ENCODE peak calls at places on chromosomes 7 and 10, in eight cellular contexts. One of them, this sample, is unnamed.

GRCh38 chr10:124339951-124340760 is 78.6 kb downstream of the OAT start:
- DNase-seq in heart left ventricle: no peak
- DNase-seq in endothelial cell: no peak
- DNase-seq in colonic mucosa: no peak
- DNase-seq in mesothelial cell of epicardium: no peak
- DNase-seq in heart right ventricle: no peak
- DNase-seq in fibroblast of mammary gland: peak; percentile 38
- DNase-seq in MM.1S: no peak
- DNase-seq in this sample: no peak

GRCh38 chr7:128915841-128916642 is 5.5 kb upstream of the KCP start:
- DNase-seq in endothelial cell: no peak
- DNase-seq in colonic mucosa: no peak
- DNase-seq in heart right ventricle: no peak
- DNase-seq in heart left ventricle: no peak
- DNase-seq in fibroblast of mammary gland: no peak
- DNase-seq in MM.1S: no peak
- DNase-seq in mesothelial cell of epicardium: no peak
- DNase-seq in this sample: peak; percentile 16

GRCh38 chr10:15461353-15462108 is 90.4 kb upstream of the FAM171A1 start:
- DNase-seq in heart right ventricle: peak; percentile 18
- DNase-seq in mesothelial cell of epicardium: no peak
- DNase-seq in endothelial cell: no peak
- DNase-seq in fibroblast of mammary gland: peak; percentile 91
- DNase-seq in colonic mucosa: peak; percentile 32
- DNase-seq in heart left ventricle: peak; percentile 26
- DNase-seq in MM.1S: no peak
- DNase-seq in this sample: no peak

GRCh38 chr7:28126047-28127041 is 54.3 kb downstream of the JAZF1 start:
- DNase-seq in mesothelial cell of epicardium: no peak
- DNase-seq in endothelial cell: no peak
- DNase-seq in heart right ventricle: no peak
- DNase-seq in colonic mucosa: no peak
- DNase-seq in heart left ventricle: no peak
- DNase-seq in MM.1S: no peak
- DNase-seq in fibroblast of mammary gland: no peak
- DNase-seq in this sample: no peak

GRCh38 chr7:43586251-43586900 is 3.5 kb downstream of the STK17A start:
- DNase-seq in fibroblast of mammary gland: no peak
- DNase-seq in endothelial cell: no peak
- DNase-seq in colonic mucosa: no peak
- DNase-seq in MM.1S: peak; percentile 30
- DNase-seq in heart left ventricle: no peak
- DNase-seq in heart right ventricle: no peak
- DNase-seq in mesothelial cell of epicardium: no peak
- DNase-seq in this sample: no peak

GRCh38 chr10:71271626-71272025 is 47.4 kb upstream of the SLC29A3 start:
- DNase-seq in fibroblast of mammary gland: no peak
- DNase-seq in MM.1S: no peak
- DNase-seq in heart right ventricle: peak; percentile 9
- DNase-seq in mesothelial cell of epicardium: no peak
- DNase-seq in heart left ventricle: no peak
- DNase-seq in colonic mucosa: no peak
- DNase-seq in endothelial cell: no peak
- DNase-seq in this sample: no peak

GRCh38 chr7:132465516-132465915 is 110.8 kb downstream of the PLXNA4 start:
- DNase-seq in endothelial cell: no peak
- DNase-seq in colonic mucosa: no peak
- DNase-seq in heart right ventricle: no peak
- DNase-seq in heart left ventricle: no peak
- DNase-seq in fibroblast of mammary gland: no peak
- DNase-seq in MM.1S: no peak
- DNase-seq in mesothelial cell of epicardium: no peak
- DNase-seq in this sample: no peak

GRCh38 chr7:96823274-96823673 is 113.6 kb upstream of the SEM1 start:
- DNase-seq in MM.1S: no peak
- DNase-seq in fibroblast of mammary gland: peak; percentile 79
- DNase-seq in heart left ventricle: no peak
- DNase-seq in endothelial cell: no peak
- DNase-seq in heart right ventricle: no peak
- DNase-seq in colonic mucosa: no peak
- DNase-seq in mesothelial cell of epicardium: no peak
- DNase-seq in this sample: no peak

GRCh38 chr7:76280408-76280807 is 22.1 kb upstream of the HSPB1 start:
- DNase-seq in heart left ventricle: no peak
- DNase-seq in fibroblast of mammary gland: no peak
- DNase-seq in colonic mucosa: no peak
- DNase-seq in heart right ventricle: no peak
- DNase-seq in endothelial cell: no peak
- DNase-seq in mesothelial cell of epicardium: no peak
- DNase-seq in MM.1S: no peak
- DNase-seq in this sample: no peak

GRCh38 chr10:49512121-49512809 is 26.7 kb downstream of the ERCC6 start:
- DNase-seq in mesothelial cell of epicardium: no peak
- DNase-seq in fibroblast of mammary gland: peak; percentile 50
- DNase-seq in colonic mucosa: no peak
- DNase-seq in heart right ventricle: no peak
- DNase-seq in endothelial cell: no peak
- DNase-seq in heart left ventricle: no peak
- DNase-seq in MM.1S: peak; percentile 15
- DNase-seq in this sample: no peak

GRCh38 chr10:107589081-107589480 is 424.6 kb upstream of the SORCS1 start:
- DNase-seq in fibroblast of mammary gland: peak; percentile 1
- DNase-seq in endothelial cell: no peak
- DNase-seq in colonic mucosa: no peak
- DNase-seq in heart right ventricle: no peak
- DNase-seq in heart left ventricle: no peak
- DNase-seq in mesothelial cell of epicardium: no peak
- DNase-seq in MM.1S: no peak
- DNase-seq in this sample: no peak

GRCh38 chr10:24674892-24675632 is 48.6 kb downstream of the ARHGAP21 start:
- DNase-seq in heart left ventricle: no peak
- DNase-seq in mesothelial cell of epicardium: no peak
- DNase-seq in heart right ventricle: no peak
- DNase-seq in MM.1S: no peak
- DNase-seq in fibroblast of mammary gland: no peak
- DNase-seq in endothelial cell: no peak
- DNase-seq in colonic mucosa: no peak
- DNase-seq in this sample: peak; percentile 26

GRCh38 chr7:8290645-8291308 is 28.8 kb upstream of the ICA1 start:
- DNase-seq in endothelial cell: no peak
- DNase-seq in mesothelial cell of epicardium: no peak
- DNase-seq in fibroblast of mammary gland: no peak
- DNase-seq in heart right ventricle: no peak
- DNase-seq in colonic mucosa: peak; percentile 45
- DNase-seq in MM.1S: no peak
- DNase-seq in heart left ventricle: no peak
- DNase-seq in this sample: no peak

GRCh38 chr10:80259405-80259871 is 30.0 kb downstream of the MAT1A start:
- DNase-seq in heart left ventricle: no peak
- DNase-seq in MM.1S: no peak
- DNase-seq in heart right ventricle: no peak
- DNase-seq in colonic mucosa: no peak
- DNase-seq in fibroblast of mammary gland: peak; percentile 15
- DNase-seq in endothelial cell: no peak
- DNase-seq in mesothelial cell of epicardium: no peak
- DNase-seq in this sample: no peak

GRCh38 chr10:80265740-80266512 is 23.5 kb downstream of the MAT1A start:
- DNase-seq in mesothelial cell of epicardium: no peak
- DNase-seq in endothelial cell: no peak
- DNase-seq in heart left ventricle: no peak
- DNase-seq in fibroblast of mammary gland: no peak
- DNase-seq in heart right ventricle: no peak
- DNase-seq in MM.1S: no peak
- DNase-seq in colonic mucosa: no peak
- DNase-seq in this sample: no peak

GRCh38 chr10:80264081-80265056 is 25.1 kb downstream of the MAT1A start:
- DNase-seq in fibroblast of mammary gland: no peak
- DNase-seq in endothelial cell: no peak
- DNase-seq in heart right ventricle: no peak
- DNase-seq in heart left ventricle: no peak
- DNase-seq in MM.1S: no peak
- DNase-seq in mesothelial cell of epicardium: no peak
- DNase-seq in colonic mucosa: no peak
- DNase-seq in this sample: no peak

GRCh38 chr10:80260295-80261243 is 28.9 kb downstream of the MAT1A start:
- DNase-seq in endothelial cell: peak; percentile 71
- DNase-seq in heart right ventricle: no peak
- DNase-seq in fibroblast of mammary gland: peak; percentile 6
- DNase-seq in MM.1S: peak; percentile 16
- DNase-seq in colonic mucosa: peak; percentile 34
- DNase-seq in mesothelial cell of epicardium: no peak
- DNase-seq in heart left ventricle: no peak
- DNase-seq in this sample: peak; percentile 61

GRCh38 chr10:80261316-80262030 is 28.0 kb downstream of the MAT1A start:
- DNase-seq in mesothelial cell of epicardium: no peak
- DNase-seq in colonic mucosa: no peak
- DNase-seq in fibroblast of mammary gland: no peak
- DNase-seq in MM.1S: no peak
- DNase-seq in endothelial cell: no peak
- DNase-seq in heart left ventricle: no peak
- DNase-seq in heart right ventricle: no peak
- DNase-seq in this sample: no peak
- TF ChIP-seq CTCF in mesothelial cell of epicardium: no peak
- TF ChIP-seq CTCF in colonic mucosa: no peak
- TF ChIP-seq CTCF in fibroblast of mammary gland: no peak
- TF ChIP-seq CTCF in MM.1S: no peak
- TF ChIP-seq CTCF in endothelial cell: no peak
- TF ChIP-seq CTCF in heart left ventricle: no peak
- TF ChIP-seq CTCF in heart right ventricle: no peak
- TF ChIP-seq CTCF in this sample: no peak

GRCh38 chr10:122688293-122688989 is 11.2 kb downstream of the C10orf120 start:
- DNase-seq in MM.1S: no peak
- DNase-seq in fibroblast of mammary gland: peak; percentile 7
- DNase-seq in heart left ventricle: peak; percentile 58
- DNase-seq in colonic mucosa: no peak
- DNase-seq in heart right ventricle: no peak
- DNase-seq in endothelial cell: no peak
- DNase-seq in mesothelial cell of epicardium: no peak
- DNase-seq in this sample: no peak
- TF ChIP-seq CTCF in MM.1S: no peak
- TF ChIP-seq CTCF in fibroblast of mammary gland: peak; percentile 5
- TF ChIP-seq CTCF in heart left ventricle: no peak
- TF ChIP-seq CTCF in colonic mucosa: no peak
- TF ChIP-seq CTCF in heart right ventricle: peak; percentile 29
- TF ChIP-seq CTCF in endothelial cell: no peak
- TF ChIP-seq CTCF in mesothelial cell of epicardium: no peak
- TF ChIP-seq CTCF in this sample: no peak

DNA sequence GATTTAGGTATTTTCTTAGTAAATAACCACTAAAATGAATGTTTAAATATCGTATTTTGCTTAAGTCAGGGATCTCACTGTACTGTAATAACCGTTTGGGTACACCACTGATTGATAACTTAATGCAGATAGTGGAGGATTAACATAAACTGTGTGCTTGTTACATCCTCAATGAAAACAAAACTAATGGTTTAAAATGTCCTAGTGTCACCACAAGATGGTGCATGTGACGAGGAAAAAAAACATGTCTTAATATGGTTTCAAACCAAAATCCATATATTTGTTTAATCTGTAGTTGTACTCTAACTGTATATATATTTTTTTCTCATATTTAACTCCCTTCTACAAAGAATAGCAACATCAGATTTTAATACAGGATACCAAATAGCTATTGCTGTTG is 19.2 kb downstream of the ARMC10 start:
- DNase-seq in endothelial cell: no peak
- DNase-seq in fibroblast of mammary gland: peak; percentile 11
- DNase-seq in heart right ventricle: no peak
- DNase-seq in colonic mucosa: no peak
- DNase-seq in MM.1S: no peak
- DNase-seq in mesothelial cell of epicardium: no peak
- DNase-seq in heart left ventricle: no peak
- DNase-seq in this sample: no peak
- TF ChIP-seq CTCF in endothelial cell: no peak
- TF ChIP-seq CTCF in fibroblast of mammary gland: peak; percentile 5
- TF ChIP-seq CTCF in heart right ventricle: peak; percentile 7
- TF ChIP-seq CTCF in colonic mucosa: peak; percentile 11
- TF ChIP-seq CTCF in MM.1S: no peak
- TF ChIP-seq CTCF in mesothelial cell of epicardium: no peak
- TF ChIP-seq CTCF in heart left ventricle: no peak
- TF ChIP-seq CTCF in this sample: no peak

GRCh38 chr7:31734456-31734855 is 47.4 kb downstream of the PPP1R17 start:
- DNase-seq in endothelial cell: no peak
- DNase-seq in heart left ventricle: no peak
- DNase-seq in fibroblast of mammary gland: peak; percentile 7
- DNase-seq in heart right ventricle: no peak
- DNase-seq in colonic mucosa: no peak
- DNase-seq in mesothelial cell of epicardium: no peak
- DNase-seq in MM.1S: no peak
- DNase-seq in this sample: no peak

GRCh38 chr7:31724696-31725095 is 37.7 kb downstream of the PPP1R17 start:
- DNase-seq in fibroblast of mammary gland: no peak
- DNase-seq in colonic mucosa: no peak
- DNase-seq in heart right ventricle: no peak
- DNase-seq in heart left ventricle: no peak
- DNase-seq in endothelial cell: no peak
- DNase-seq in MM.1S: no peak
- DNase-seq in mesothelial cell of epicardium: no peak
- DNase-seq in this sample: no peak

GRCh38 chr7:31729195-31729804 is 42.3 kb downstream of the PPP1R17 start:
- DNase-seq in colonic mucosa: no peak
- DNase-seq in fibroblast of mammary gland: no peak
- DNase-seq in heart right ventricle: no peak
- DNase-seq in MM.1S: no peak
- DNase-seq in heart left ventricle: no peak
- DNase-seq in mesothelial cell of epicardium: no peak
- DNase-seq in endothelial cell: no peak
- DNase-seq in this sample: no peak
- TF ChIP-seq CTCF in colonic mucosa: no peak
- TF ChIP-seq CTCF in fibroblast of mammary gland: peak; percentile 0
- TF ChIP-seq CTCF in heart right ventricle: no peak
- TF ChIP-seq CTCF in MM.1S: peak; percentile 7
- TF ChIP-seq CTCF in heart left ventricle: no peak
- TF ChIP-seq CTCF in mesothelial cell of epicardium: peak; percentile 18
- TF ChIP-seq CTCF in endothelial cell: peak; percentile 18
- TF ChIP-seq CTCF in this sample: no peak